ENCODE peak calls at places on chromosomes 11 and 22, in seven cellular contexts. Z is mammary epithelial cell, Y is SJSA1, E is brain microvascular endothelial cell, B is neural progenitor cell, K is H1, T is substantia nigra. X is an unnamed sample.

GRCh38 chr11:44835979-44836378 is 109.2 kb downstream of the TSPAN18 start:
- DNase-seq in Z (no peak), Y (no peak), E (no peak), B (no peak), K (no peak), T (no peak), X (no peak)

GRCh38 chr11:3849297-3849874 is 6.1 kb upstream of the STIM1 start:
- DNase-seq in Z (peak; percentile 32), Y (no peak), E (peak; percentile 40), B (peak; percentile 55), K (no peak), T (peak; percentile 16), X (no peak)

GRCh38 chr11:100830295-100830694 is 143.2 kb downstream of the ARHGAP42 start:
- DNase-seq in Z (no peak), Y (no peak), E (peak; percentile 24), B (peak; percentile 30), K (no peak), T (no peak), X (no peak)

GRCh38 chr11:115141715-115142114 is 362.5 kb downstream of the CADM1 start:
- DNase-seq in Z (no peak), Y (no peak), E (no peak), B (no peak), K (no peak), T (no peak), X (no peak)

GRCh38 chr11:74860743-74861142 is 88.1 kb downstream of the XRRA1 start:
- DNase-seq in Z (no peak), Y (no peak), E (no peak), B (no peak), K (no peak), T (no peak), X (no peak)

GRCh38 chr22:25627271-25627848 is 62.9 kb downstream of the GRK3 start:
- DNase-seq in Z (peak; percentile 24), Y (no peak), E (no peak), B (no peak), K (no peak), T (no peak), X (no peak)

GRCh38 chr11:100776212-100776896 is 89.3 kb downstream of the ARHGAP42 start:
- DNase-seq in Z (peak; percentile 90), Y (no peak), E (peak; percentile 81), B (no peak), K (no peak), T (no peak), X (peak; percentile 97)

GRCh38 chr11:94800394-94800793 is 32.2 kb downstream of the AMOTL1 start:
- DNase-seq in Z (no peak), Y (no peak), E (no peak), B (no peak), K (no peak), T (no peak), X (no peak)

GRCh38 chr11:131638889-131639288 is 268.5 kb downstream of the NTM start:
- DNase-seq in Z (no peak), Y (no peak), E (no peak), B (no peak), K (no peak), T (no peak), X (no peak)

GRCh38 chr22:32053165-32053755 is 10.2 kb downstream of the SLC5A1 start:
- DNase-seq in Z (no peak), Y (no peak), E (no peak), B (no peak), K (no peak), T (no peak), X (no peak)

GRCh38 chr11:75280227-75280671 is 39.7 kb downstream of the TPBGL start:
- DNase-seq in Z (peak; percentile 51), Y (peak; percentile 58), E (peak; percentile 60), B (peak; percentile 84), K (peak; percentile 76), T (peak; percentile 86), X (no peak)

GRCh38 chr11:66291706-66292542 is at the start of gene TMEM151A:
- DNase-seq in Z (no peak), Y (no peak), E (no peak), B (peak; percentile 59), K (no peak), T (peak; percentile 78), X (no peak)

GRCh38 chr22:42343551-42344081 is 73.2 kb upstream of the TCF20 start:
- DNase-seq in Z (no peak), Y (no peak), E (no peak), B (peak; percentile 81), K (no peak), T (peak; percentile 40), X (no peak)

GRCh38 chr11:73147771-73148681 is 5.9 kb upstream of the FCHSD2 start:
- DNase-seq in Z (no peak), Y (no peak), E (no peak), B (no peak), K (no peak), T (no peak), X (no peak)

GRCh38 chr11:107859459-107860239 is 1.1 kb upstream of the SLC35F2 start:
- DNase-seq in Z (peak; percentile 27), Y (no peak), E (no peak), B (peak; percentile 81), K (no peak), T (no peak), X (no peak)

GRCh38 chr11:28086569-28086968 is 21.4 kb downstream of the KIF18A start:
- DNase-seq in Z (peak; percentile 56), Y (no peak), E (peak; percentile 42), B (no peak), K (no peak), T (no peak), X (no peak)

GRCh38 chr11:12377824-12378593 is 638 bp downstream of the PARVA start:
- DNase-seq in Z (peak; percentile 81), Y (peak; percentile 85), E (peak; percentile 49), B (peak; percentile 90), K (peak; percentile 69), T (peak; percentile 30), X (peak; percentile 24)

GRCh38 chr11:77322926-77323590 is 21.6 kb upstream of the GDPD4 start:
- DNase-seq in Z (no peak), Y (no peak), E (no peak), B (no peak), K (no peak), T (no peak), X (no peak)

GRCh38 chr11:94525933-94526332 is 13.7 kb downstream of the C11orf97 start:
- DNase-seq in Z (peak; percentile 54), Y (peak; percentile 56), E (peak; percentile 65), B (peak; percentile 57), K (no peak), T (no peak), X (no peak)

GRCh38 chr11:130675456-130675855 is 227.0 kb downstream of the ADAMTS15 start:
- DNase-seq in Z (no peak), Y (peak; percentile 49), E (peak; percentile 89), B (no peak), K (no peak), T (no peak), X (no peak)

GRCh38 chr22:44870021-44870420 is 117.6 kb downstream of the ARHGAP8 start:
- DNase-seq in Z (peak; percentile 72), Y (no peak), E (no peak), B (peak; percentile 51), K (no peak), T (no peak), X (peak; percentile 39)

GRCh38 chr11:6022954-6023353 is 7.6 kb downstream of the OR56A1 start:
- DNase-seq in Z (peak; percentile 40), Y (no peak), E (peak; percentile 3), B (peak; percentile 76), K (no peak), T (peak; percentile 2), X (peak; percentile 14)

GRCh38 chr11:94671553-94672366 is 96.4 kb upstream of the AMOTL1 start:
- DNase-seq in Z (peak; percentile 32), Y (no peak), E (peak; percentile 6), B (no peak), K (no peak), T (no peak), X (no peak)

DNA sequence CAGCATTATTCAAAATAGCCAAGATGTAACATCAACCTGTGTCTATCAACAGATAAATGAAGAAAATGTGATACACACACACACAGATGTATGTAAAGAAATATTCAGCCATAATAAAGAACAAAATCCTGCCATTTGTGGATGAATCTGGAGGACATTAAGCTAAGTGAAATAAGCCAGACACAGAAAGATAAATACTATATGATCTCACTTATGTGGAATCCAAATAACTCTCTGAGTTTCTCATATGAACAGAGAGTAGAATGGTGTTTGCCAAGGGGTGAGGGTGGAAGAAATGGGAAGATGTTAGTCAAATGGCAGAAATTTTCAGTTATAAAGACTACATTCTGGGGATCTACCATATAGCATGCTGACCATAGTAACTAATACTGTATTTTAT is 224.2 kb downstream of the GUCY1A2 start:
- DNase-seq in Z (no peak), Y (no peak), E (no peak), B (no peak), K (no peak), T (no peak), X (no peak)
- H3K27ac ChIP-seq in Z (no peak overlapping the region), Y (no peak overlapping the region), E (no peak overlapping the region), B (no peak overlapping the region), K (no peak overlapping the region), T (no peak overlapping the region), X (no peak overlapping the region)

GRCh38 chr11:86558219-86558618 is 114.2 kb downstream of the ME3 start:
- DNase-seq in Z (peak; percentile 30), Y (no peak), E (no peak), B (no peak), K (no peak), T (no peak), X (no peak)
- H3K27ac ChIP-seq in Z (no peak overlapping the region), Y (no peak overlapping the region), E (peak overlapping the region; percentile 93), B (no peak overlapping the region), K (no peak overlapping the region), T (no peak overlapping the region), X (peak overlapping the region; percentile 28)

DNA sequence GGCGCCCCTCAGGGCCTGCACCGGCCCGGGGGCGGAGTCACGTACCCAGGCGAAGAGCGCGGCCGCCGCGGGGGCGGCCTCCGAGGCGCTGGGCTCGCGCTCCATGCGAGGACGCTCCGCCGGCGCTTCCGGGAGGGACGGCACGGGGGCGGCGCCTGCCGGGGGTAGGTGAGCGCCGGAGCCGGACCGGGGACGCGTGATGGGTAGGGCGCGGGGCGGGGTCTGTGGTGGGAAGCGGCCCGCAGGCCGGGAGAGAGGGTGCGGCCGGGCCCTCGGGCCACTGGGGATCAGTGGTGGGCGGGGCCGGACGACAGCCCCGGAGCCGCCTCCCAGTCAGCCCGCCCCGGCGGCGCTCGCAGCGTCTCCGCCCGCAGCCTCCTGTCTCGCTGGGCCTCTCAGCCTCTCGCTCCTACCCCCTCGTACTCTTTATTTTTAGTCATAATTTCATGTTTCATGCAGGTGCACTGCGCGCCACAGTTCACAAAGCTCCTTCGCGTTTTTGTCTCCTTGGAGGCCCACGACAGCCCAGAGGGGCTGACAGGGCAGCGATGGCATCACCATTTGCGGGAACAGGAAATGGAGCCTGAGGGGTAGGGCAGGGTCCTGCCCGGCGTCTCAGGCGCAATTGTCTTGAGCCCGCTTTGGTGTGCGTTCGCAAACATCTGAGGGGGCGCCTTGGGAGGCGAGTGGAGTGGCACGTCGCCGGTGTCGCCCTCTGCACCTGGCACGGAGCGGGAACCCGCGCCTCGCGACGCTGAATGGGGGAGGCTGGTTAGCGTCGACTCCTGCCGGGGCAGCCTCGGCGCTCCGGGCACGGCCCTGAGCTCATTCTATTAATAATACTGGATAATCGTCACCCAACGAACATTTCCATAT is at the start of gene SERGEF:
- DNase-seq in Z (peak; percentile 93), Y (peak; percentile 96), E (peak; percentile 65), B (peak; percentile 98), K (peak; percentile 72), T (peak; percentile 85), X (peak; percentile 20)
- H3K27ac ChIP-seq in Z (peak within 1 kb of the TSS; percentile 45), Y (no peak within 1 kb of the TSS), E (no peak within 1 kb of the TSS), B (peak within 1 kb of the TSS; percentile 18), K (no peak within 1 kb of the TSS), T (peak within 1 kb of the TSS; percentile 85), X (peak within 1 kb of the TSS; percentile 39)

DNA sequence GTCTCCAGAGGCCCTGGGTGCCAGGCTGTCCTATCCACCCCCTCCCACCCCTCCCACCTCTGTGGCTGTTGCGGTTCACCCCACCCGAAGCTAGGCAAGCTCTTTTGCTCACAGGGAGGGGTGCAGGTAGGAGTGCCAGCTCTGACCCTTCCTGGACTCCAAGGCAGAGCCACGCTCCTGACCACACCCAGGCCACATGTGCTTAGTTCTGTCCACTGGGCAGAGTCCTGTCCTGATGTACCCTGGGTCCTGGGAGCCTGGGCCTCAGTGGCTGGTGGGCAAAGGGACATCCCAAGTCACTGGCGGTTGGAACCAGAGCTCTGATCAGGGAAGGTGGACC is 16.4 kb downstream of the IL17REL start:
- DNase-seq in Z (no peak), Y (no peak), E (no peak), B (no peak), K (no peak), T (no peak), X (no peak)
- H3K27ac ChIP-seq in Z (no peak overlapping the region), Y (no peak overlapping the region), E (no peak overlapping the region), B (no peak overlapping the region), K (no peak overlapping the region), T (no peak overlapping the region), X (no peak overlapping the region)

X was measured in epithelial cell of prostate.